ENCODE peak calls at places on chromosomes 11 and 22, in ten cellular contexts. F, L, C, T, X, A, W, G, N and R are unnamed samples. For H3K4me1, the result is how much of the 10 kb centered on the place peaks cover.

GRCh38 chr11:44889266-44889665 is 61.4 kb downstream of the TP53I11 start:
- DNase-seq in F (no peak), L (no peak), C (no peak), T (no peak), X (no peak), A (no peak), W (no peak), G (no peak), N (no peak), R (no peak)

GRCh38 chr11:107898270-107898669 is 30.0 kb upstream of the RAB39A start:
- DNase-seq in F (peak), L (no peak), C (no peak), T (peak), X (no peak), A (peak), W (no peak), G (no peak), N (peak), R (no peak)

GRCh38 chr22:44623771-44624510 is 78.1 kb upstream of the PRR5 start:
- DNase-seq in F (peak), L (no peak), C (no peak), T (no peak), X (no peak), A (peak), W (no peak), G (no peak), N (no peak), R (no peak)

GRCh38 chr11:131912127-131912526 is 541.7 kb downstream of the NTM start:
- DNase-seq in F (no peak), L (no peak), C (no peak), T (no peak), X (no peak), A (no peak), W (no peak), G (no peak), N (no peak), R (no peak)

GRCh38 chr11:112797653-112798293 is 163.4 kb upstream of the NCAM1 start:
- DNase-seq in F (peak), L (no peak), C (no peak), T (no peak), X (peak), A (no peak), W (peak), G (no peak), N (no peak), R (no peak)

GRCh38 chr22:24728790-24729637 is 45.5 kb downstream of the PIWIL3 start:
- DNase-seq in F (peak), L (no peak), C (no peak), T (peak), X (no peak), A (no peak), W (no peak), G (no peak), N (no peak), R (no peak)

GRCh38 chr11:84663731-84664130 is 963.4 kb downstream of the DLG2 start:
- DNase-seq in F (no peak), L (no peak), C (no peak), T (no peak), X (no peak), A (no peak), W (no peak), G (no peak), N (no peak), R (no peak)

GRCh38 chr22:36510966-36511881 is 4.4 kb upstream of the FOXRED2 start:
- DNase-seq in F (peak), L (no peak), C (peak), T (peak), X (no peak), A (peak), W (peak), G (peak), N (no peak), R (no peak)

GRCh38 chr22:50298937-50299656 is 8.3 kb downstream of the PLXNB2 start:
- DNase-seq in F (no peak), L (no peak), C (no peak), T (no peak), X (peak), A (no peak), W (peak), G (no peak), N (no peak), R (no peak)

GRCh38 chr11:57458060-57458409 is 2.3 kb upstream of the RTN4RL2 start:
- DNase-seq in F (no peak), L (no peak), C (no peak), T (no peak), X (no peak), A (no peak), W (peak), G (no peak), N (no peak), R (no peak)

GRCh38 chr11:130886704-130887103 is 29.6 kb downstream of the SNX19 start:
- DNase-seq in F (no peak), L (no peak), C (no peak), T (peak), X (no peak), A (no peak), W (no peak), G (no peak), N (no peak), R (no peak)

GRCh38 chr11:15150507-15150906 is 35.8 kb downstream of the INSC start:
- DNase-seq in F (no peak), L (no peak), C (no peak), T (no peak), X (no peak), A (no peak), W (no peak), G (no peak), N (no peak), R (no peak)

GRCh38 chr11:45654242-45654641 is 11.2 kb downstream of the CHST1 start:
- DNase-seq in F (no peak), L (no peak), C (no peak), T (no peak), X (no peak), A (no peak), W (no peak), G (no peak), N (no peak), R (no peak)

GRCh38 chr22:48581821-48582469 is 1245.7 kb downstream of the BRD1 start:
- DNase-seq in F (no peak), L (no peak), C (no peak), T (no peak), X (no peak), A (no peak), W (no peak), G (no peak), N (no peak), R (no peak)

GRCh38 chr22:36239150-36239400 is 252 bp downstream of the APOL2 start:
- DNase-seq in F (no peak), L (no peak), C (no peak), T (no peak), X (no peak), A (peak), W (no peak), G (no peak), N (no peak), R (no peak)

DNA sequence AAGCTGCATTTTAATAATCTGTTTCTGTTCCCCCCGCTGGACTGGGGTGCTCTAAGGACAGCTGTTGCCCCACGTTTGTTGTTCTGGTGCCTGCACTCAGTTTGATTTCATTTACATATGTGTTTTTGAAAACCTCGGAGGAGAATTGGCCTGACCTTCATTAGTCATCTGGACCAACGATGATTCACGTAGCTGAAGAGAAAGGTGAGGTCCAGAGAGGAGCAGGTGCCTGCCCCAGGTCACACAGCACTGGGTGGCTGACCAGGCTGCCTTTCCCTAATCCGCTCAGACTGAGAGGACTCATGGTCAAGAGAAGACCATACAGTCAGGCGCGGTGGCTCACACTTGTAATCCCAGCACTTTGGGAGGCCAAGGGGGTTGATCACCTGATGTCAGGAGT is 3.8 kb downstream of the CSDC2 start:
- DNase-seq in F (no peak), L (no peak), C (no peak), T (no peak), X (no peak), A (no peak), W (no peak), G (no peak), N (no peak), R (no peak)
- H3K4me1 ChIP-seq in F (half or more), L (under half), C (half or more), T (under half), X (under half), A (half or more), W (under half), G (under half), N (under half), R (half or more)

GRCh38 chr11:121722431-121723256 is 269.9 kb upstream of the SORL1-AS1 start:
- DNase-seq in F (no peak), L (peak), C (peak), T (peak), X (peak), A (no peak), W (peak), G (peak), N (peak), R (peak)
- TF ChIP-seq POLR2A in F (no peak), L (peak), C (peak), T (no peak), X (no peak), A (no peak), W (no peak), G (peak), N (no peak), R (peak)

GRCh38 chr11:68038226-68038717 is 553 bp upstream of the TCIRG1 start:
- DNase-seq in F (peak), L (no peak), C (peak), T (peak), X (no peak), A (no peak), W (no peak), G (no peak), N (no peak), R (no peak)

GRCh38 chr11:68035266-68035876 is 3.5 kb upstream of the TCIRG1 start:
- DNase-seq in F (no peak), L (no peak), C (no peak), T (no peak), X (no peak), A (no peak), W (no peak), G (no peak), N (no peak), R (no peak)

GRCh38 chr11:68037481-68038225 is 1.2 kb upstream of the TCIRG1 start:
- DNase-seq in F (no peak), L (no peak), C (peak), T (no peak), X (peak), A (no peak), W (peak), G (no peak), N (no peak), R (no peak)

GRCh38 chr11:68036717-68037239 is 2.0 kb upstream of the TCIRG1 start:
- DNase-seq in F (no peak), L (peak), C (peak), T (no peak), X (peak), A (no peak), W (peak), G (peak), N (no peak), R (no peak)

DNA sequence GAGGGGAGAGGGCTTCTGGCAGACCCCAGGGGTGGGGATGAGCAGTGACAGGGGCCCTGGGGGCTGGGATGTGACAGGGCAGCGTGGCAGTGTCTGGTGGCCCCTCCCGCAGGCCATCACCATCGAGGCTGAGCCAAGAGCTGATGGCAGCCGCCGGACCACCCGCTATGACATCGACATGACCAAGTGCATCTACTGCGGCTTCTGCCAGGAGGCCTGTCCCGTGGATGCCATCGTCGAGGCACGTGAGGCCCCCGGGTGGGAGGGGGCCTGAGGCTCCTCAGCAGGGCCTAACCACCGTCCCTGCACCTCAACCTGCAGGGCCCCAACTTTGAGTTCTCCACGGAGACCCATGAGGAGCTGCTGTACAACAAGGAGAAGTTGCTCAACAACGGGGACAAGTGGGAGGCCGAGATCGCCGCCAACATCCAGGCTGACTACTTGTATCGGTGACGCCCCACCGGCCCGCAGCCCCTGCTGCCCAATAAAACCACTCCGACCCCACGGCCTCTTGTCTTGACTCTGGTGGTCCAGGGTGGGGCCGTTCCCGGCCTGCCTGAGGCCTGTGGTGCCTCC is 2.6 kb upstream of the TCIRG1 start:
- DNase-seq in F (no peak), L (no peak), C (no peak), T (no peak), X (no peak), A (no peak), W (no peak), G (no peak), N (no peak), R (no peak)
- H3K4me1 ChIP-seq in F (half or more), L (under half), C (half or more), T (under half), X (half or more), A (under half), W (under half), G (under half), N (under half), R (half or more)

GRCh38 chr11:119101367-119101758 is 290 bp downstream of the DPAGT1 start:
- DNase-seq in F (peak), L (no peak), C (no peak), T (no peak), X (no peak), A (no peak), W (no peak), G (peak), N (no peak), R (no peak)
- TF ChIP-seq POLR2A in F (no peak), L (no peak), C (no peak), T (no peak), X (no peak), A (no peak), W (no peak), G (no peak), N (no peak), R (no peak)

GRCh38 chr11:128506999-128507591 is 80.3 kb downstream of the ETS1 start:
- DNase-seq in F (no peak), L (peak), C (peak), T (peak), X (peak), A (peak), W (peak), G (peak), N (peak), R (peak)

GRCh38 chr11:128503231-128503991 is 83.9 kb downstream of the ETS1 start:
- DNase-seq in F (no peak), L (no peak), C (no peak), T (peak), X (no peak), A (no peak), W (no peak), G (no peak), N (no peak), R (no peak)

GRCh38 chr11:128506384-128506783 is 81.0 kb downstream of the ETS1 start:
- DNase-seq in F (no peak), L (no peak), C (no peak), T (no peak), X (no peak), A (no peak), W (no peak), G (no peak), N (no peak), R (no peak)

GRCh38 chr11:128504489-128504888 is 82.9 kb downstream of the ETS1 start:
- DNase-seq in F (no peak), L (no peak), C (no peak), T (no peak), X (no peak), A (no peak), W (no peak), G (no peak), N (no peak), R (no peak)

DNA sequence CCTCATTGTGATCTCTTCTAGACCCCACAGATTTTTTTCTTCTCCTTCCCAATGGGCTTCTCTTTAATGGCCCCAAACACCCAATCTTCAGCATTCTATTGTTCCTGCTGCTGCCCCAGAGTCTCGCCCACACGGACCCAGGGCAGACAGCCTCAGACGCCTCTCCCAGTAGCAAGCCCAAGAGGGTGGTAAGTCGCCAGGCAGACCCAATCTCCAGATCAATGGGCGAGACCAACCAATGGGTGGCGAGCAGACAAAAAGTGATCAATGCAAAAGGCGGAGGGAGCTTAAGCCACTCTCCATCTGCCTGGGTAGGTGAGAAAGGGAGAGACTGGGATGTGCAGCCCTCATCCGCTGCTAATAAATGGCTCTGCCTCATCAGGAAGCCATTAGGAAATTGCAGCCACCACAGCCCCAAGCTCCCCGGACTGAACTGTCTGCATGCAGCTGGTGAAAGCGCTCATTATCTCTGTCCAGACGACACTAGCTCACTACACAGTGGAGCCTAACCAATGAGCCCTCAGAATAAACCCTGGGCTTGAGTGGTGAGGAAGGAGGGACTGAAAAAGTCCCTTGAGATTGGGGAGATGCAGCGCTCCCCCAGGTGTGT is 81.8 kb downstream of the ETS1 start:
- DNase-seq in F (no peak), L (no peak), C (no peak), T (no peak), X (no peak), A (no peak), W (no peak), G (no peak), N (no peak), R (no peak)
- H3K4me1 ChIP-seq in F (under half), L (under half), C (under half), T (half or more), X (half or more), A (half or more), W (half or more), G (under half), N (under half), R (half or more)

DNA sequence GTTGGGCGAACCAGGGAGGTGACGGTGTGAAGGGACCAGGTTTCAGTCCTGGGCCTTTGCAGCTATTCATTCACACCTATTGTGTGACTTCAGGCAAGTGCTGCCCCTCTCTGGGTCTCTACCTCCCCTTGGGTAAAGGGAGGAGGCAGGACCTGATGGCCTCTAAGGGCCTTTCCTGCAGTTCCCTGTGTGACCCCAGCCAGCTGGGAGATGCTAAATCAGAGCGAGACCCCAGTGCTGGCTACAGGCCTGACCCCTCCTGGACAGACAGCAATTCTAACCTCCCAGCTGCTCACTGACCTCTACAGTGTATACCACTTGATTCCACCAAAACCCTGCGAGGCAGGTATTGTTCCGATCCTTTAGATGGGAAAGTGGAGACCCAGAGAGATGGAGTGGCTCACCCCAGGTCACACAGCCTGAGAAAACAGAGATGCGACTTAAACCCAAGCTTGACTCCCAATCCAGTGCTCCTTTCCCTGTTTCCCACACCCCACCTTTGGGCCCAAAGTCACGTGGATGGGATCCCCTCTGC is 6.2 kb downstream of the MAFF start:
- DNase-seq in F (no peak), L (no peak), C (no peak), T (no peak), X (no peak), A (no peak), W (no peak), G (no peak), N (no peak), R (no peak)
- TF ChIP-seq POLR2A in F (no peak), L (no peak), C (no peak), T (no peak), X (no peak), A (no peak), W (no peak), G (no peak), N (no peak), R (no peak)

GRCh38 chr11:41978951-41979350 is 519.5 kb upstream of the LRRC4C start:
- DNase-seq in F (no peak), L (no peak), C (no peak), T (peak), X (no peak), A (no peak), W (no peak), G (no peak), N (no peak), R (no peak)
- H3K4me1 ChIP-seq in F (under half), L (under half), C (under half), T (under half), X (under half), A (under half), W (under half), G (under half), N (under half), R (under half)

DNA sequence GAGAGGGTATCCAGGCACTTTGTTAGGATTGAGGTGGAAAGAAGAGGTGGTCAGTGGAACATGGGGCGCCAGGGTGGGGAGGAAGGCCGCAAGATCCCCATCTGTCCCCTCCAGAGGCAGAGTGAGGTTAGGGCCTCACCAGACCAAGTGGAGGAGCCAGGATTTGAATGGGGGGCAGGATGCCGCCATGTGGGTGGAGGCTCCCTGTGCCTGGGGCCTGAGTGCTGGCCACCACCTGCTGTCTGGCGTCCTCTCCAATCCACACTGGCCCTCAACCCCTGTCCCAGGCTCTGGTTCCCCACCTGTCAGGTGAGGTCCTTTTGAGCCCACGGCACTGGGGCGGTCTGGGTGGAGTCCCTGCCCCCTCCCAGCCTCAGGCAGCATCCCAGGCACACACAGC is 17.5 kb upstream of the TBX1 start:
- DNase-seq in F (no peak), L (no peak), C (no peak), T (no peak), X (no peak), A (no peak), W (no peak), G (no peak), N (no peak), R (no peak)
- TF ChIP-seq POLR2A in F (no peak), L (no peak), C (no peak), T (no peak), X (no peak), A (no peak), W (no peak), G (no peak), N (no peak), R (no peak)